ENCODE peak calls at places on chromosome 22, in nine cellular contexts. A, K, S, O, P, V, E, I and X are unnamed samples.

GRCh38 chr22:30043181-30043580 is 37.1 kb upstream of the HORMAD2 start:
- DNase-seq in A (no peak), K (no peak), S (no peak), O (no peak), P (no peak), V (no peak), E (no peak), I (no peak), X (no peak)

GRCh38 chr22:45073064-45073463 is 63.3 kb upstream of the PHF21B start:
- DNase-seq in A (no peak), K (no peak), S (no peak), O (no peak), P (no peak), V (no peak), E (no peak), I (no peak), X (no peak)

GRCh38 chr22:45626198-45626651 is 45.4 kb upstream of the ATXN10 start:
- DNase-seq in A (peak; percentile 91), K (no peak), S (peak; percentile 39), O (no peak), P (no peak), V (peak; percentile 91), E (no peak), I (no peak), X (peak; percentile 60)

GRCh38 chr22:24865508-24865907 is 59.5 kb downstream of the SGSM1 start:
- DNase-seq in A (no peak), K (no peak), S (no peak), O (no peak), P (no peak), V (no peak), E (no peak), I (no peak), X (no peak)

GRCh38 chr22:25475554-25476022 is 88.9 kb upstream of the GRK3 start:
- DNase-seq in A (no peak), K (no peak), S (no peak), O (peak; percentile 72), P (no peak), V (peak; percentile 6), E (peak; percentile 46), I (peak; percentile 77), X (no peak)

GRCh38 chr22:45482169-45482568 is 20.5 kb upstream of the FBLN1 start:
- DNase-seq in A (no peak), K (no peak), S (peak; percentile 8), O (no peak), P (no peak), V (no peak), E (no peak), I (no peak), X (peak; percentile 4)

GRCh38 chr22:18067121-18067520 is 10.7 kb upstream of the PEX26 start:
- DNase-seq in A (no peak), K (no peak), S (peak; percentile 47), O (no peak), P (no peak), V (no peak), E (no peak), I (no peak), X (no peak)

GRCh38 chr22:42683599-42684283 is 34.5 kb upstream of the CYB5R3 start:
- DNase-seq in A (no peak), K (peak; percentile 90), S (no peak), O (no peak), P (peak; percentile 86), V (no peak), E (no peak), I (no peak), X (no peak)

GRCh38 chr22:44889233-44889878 is 120.4 kb downstream of the PHF21B start:
- DNase-seq in A (no peak), K (no peak), S (peak; percentile 38), O (no peak), P (no peak), V (no peak), E (peak; percentile 69), I (no peak), X (no peak)

GRCh38 chr22:45957826-45958225 is 19.1 kb downstream of the WNT7B start:
- DNase-seq in A (no peak), K (no peak), S (no peak), O (no peak), P (no peak), V (no peak), E (no peak), I (no peak), X (no peak)

GRCh38 chr22:49697047-49697446 is 130.6 kb downstream of the BRD1 start:
- DNase-seq in A (no peak), K (no peak), S (no peak), O (no peak), P (no peak), V (no peak), E (no peak), I (no peak), X (no peak)

GRCh38 chr22:47168441-47168840 is 406.0 kb downstream of the TBC1D22A start:
- DNase-seq in A (no peak), K (peak; percentile 7), S (peak; percentile 41), O (no peak), P (no peak), V (no peak), E (no peak), I (no peak), X (no peak)

GRCh38 chr22:34841911-34842310 is 224.0 kb upstream of the ISX start:
- DNase-seq in A (no peak), K (no peak), S (no peak), O (no peak), P (no peak), V (no peak), E (no peak), I (no peak), X (no peak)

DNA sequence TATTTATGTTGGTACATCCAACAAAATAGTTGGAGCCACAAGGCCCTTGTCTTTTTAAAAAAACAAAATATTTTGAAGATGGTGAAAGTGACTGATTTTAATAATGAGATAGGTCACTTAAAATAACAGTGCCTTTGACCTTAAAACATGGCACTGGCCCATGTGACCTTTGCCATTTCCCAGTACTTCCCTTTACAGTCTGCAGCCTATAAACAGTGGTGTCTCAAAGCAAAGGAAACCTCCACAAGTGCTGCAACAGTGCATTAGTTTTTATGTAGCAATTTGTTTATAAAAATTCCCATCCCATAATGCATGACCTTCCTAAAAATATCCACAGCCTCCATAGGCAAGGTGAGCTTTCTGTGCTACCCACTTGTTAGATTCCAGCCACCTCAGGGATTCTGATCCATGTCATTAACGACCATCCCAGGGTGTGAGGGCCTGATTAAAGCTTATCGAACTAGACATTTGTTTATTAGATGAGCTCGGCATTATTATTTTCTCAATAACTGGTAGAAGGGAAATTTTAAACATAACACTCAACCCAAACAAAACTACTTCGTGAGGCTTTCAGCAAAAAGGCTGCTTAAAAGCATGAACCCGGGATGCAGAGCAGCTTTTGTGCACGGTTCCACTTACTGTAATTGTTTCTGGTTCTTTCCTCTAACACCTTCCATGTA is 28.0 kb upstream of the CRKL start:
- DNase-seq in A (no peak), K (no peak), S (no peak), O (no peak), P (no peak), V (no peak), E (no peak), I (no peak), X (no peak)
- H3K4me1 ChIP-seq in A (peaks cover 12% of the 10 kb centered on the region), K (peaks cover 16% of the 10 kb centered on the region), S (peaks cover 12% of the 10 kb centered on the region), O (peaks cover 5% of the 10 kb centered on the region), P (peaks cover 28% of the 10 kb centered on the region), V (peaks cover 6% of the 10 kb centered on the region), E (no peaks in the 10 kb centered on the region), I (peaks cover 2% of the 10 kb centered on the region), X (peaks cover 12% of the 10 kb centered on the region)

GRCh38 chr22:36409067-36409466 is 21.3 kb upstream of the MYH9 start:
- DNase-seq in A (no peak), K (no peak), S (no peak), O (no peak), P (no peak), V (no peak), E (no peak), I (no peak), X (no peak)
- H3K4me3 ChIP-seq in A (no peak overlapping the region), K (no peak overlapping the region), S (no peak overlapping the region), O (no peak overlapping the region), P (no peak overlapping the region), V (no peak overlapping the region), E (no peak overlapping the region), I (no peak overlapping the region), X (no peak overlapping the region)

GRCh38 chr22:22749167-22749758 is 104.8 kb downstream of the GGTLC2 start:
- DNase-seq in A (no peak), K (no peak), S (no peak), O (no peak), P (no peak), V (no peak), E (no peak), I (no peak), X (no peak)

GRCh38 chr22:22750335-22751042 is 106.1 kb downstream of the GGTLC2 start:
- DNase-seq in A (no peak), K (no peak), S (no peak), O (no peak), P (no peak), V (no peak), E (no peak), I (no peak), X (no peak)

GRCh38 chr22:22748297-22748743 is 103.9 kb downstream of the GGTLC2 start:
- DNase-seq in A (peak; percentile 31), K (no peak), S (no peak), O (peak; percentile 52), P (no peak), V (peak; percentile 51), E (peak; percentile 32), I (peak; percentile 20), X (no peak)

GRCh38 chr22:22746963-22747933 is 102.8 kb downstream of the GGTLC2 start:
- DNase-seq in A (no peak), K (no peak), S (no peak), O (no peak), P (no peak), V (no peak), E (no peak), I (no peak), X (no peak)

DNA sequence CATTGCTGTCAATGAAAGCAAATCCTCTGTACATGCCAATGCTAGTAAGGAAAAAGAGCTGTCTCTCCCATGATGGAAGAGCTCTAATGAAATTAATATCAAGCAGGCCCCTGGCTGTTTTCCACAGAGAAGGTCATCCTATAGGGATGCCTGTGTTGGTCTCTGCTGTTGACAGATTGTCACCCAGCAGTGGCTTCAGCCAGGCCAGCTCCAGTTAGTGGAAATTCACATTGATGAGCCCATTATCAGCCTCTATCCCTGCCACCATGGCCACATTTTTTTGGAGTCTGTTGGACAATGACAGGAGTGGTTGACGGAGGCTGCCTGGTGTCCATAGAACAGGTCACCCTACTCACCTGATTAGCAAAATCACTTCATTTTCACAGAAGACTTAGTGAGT is 104.3 kb downstream of the GGTLC2 start:
- DNase-seq in A (no peak), K (no peak), S (no peak), O (no peak), P (no peak), V (no peak), E (no peak), I (no peak), X (no peak)
- H3K27ac ChIP-seq in A (no peak overlapping the region), K (no peak overlapping the region), S (no peak overlapping the region), O (no peak overlapping the region), P (no peak overlapping the region), V (no peak overlapping the region), E (no peak overlapping the region), I (no peak overlapping the region), X (no peak overlapping the region)

DNA sequence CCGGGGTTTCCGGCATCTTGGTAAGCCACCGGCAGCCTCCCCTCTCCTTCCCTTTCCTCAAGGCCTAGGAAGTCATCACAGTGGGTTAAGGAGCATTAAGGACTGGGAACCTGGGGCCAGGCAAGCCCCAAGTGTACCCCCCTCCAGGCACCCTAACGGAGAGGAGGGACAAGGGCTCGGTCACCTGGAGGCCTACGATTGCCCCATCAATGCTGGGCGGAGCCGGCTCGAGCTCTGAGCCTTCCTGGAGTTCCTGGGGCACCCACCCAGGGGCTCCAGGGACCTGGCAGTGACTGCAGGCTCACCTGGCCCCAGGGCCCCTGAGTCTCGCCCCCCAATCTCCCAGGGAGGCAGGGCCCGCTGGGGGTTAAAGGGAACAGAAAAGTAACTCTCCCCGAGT is 34.5 kb upstream of the EIF3D start:
- DNase-seq in A (no peak), K (no peak), S (no peak), O (no peak), P (no peak), V (no peak), E (no peak), I (no peak), X (no peak)
- H3K4me1 ChIP-seq in A (peaks cover 8% of the 10 kb centered on the region), K (no peaks in the 10 kb centered on the region), S (no peaks in the 10 kb centered on the region), O (peaks cover 5% of the 10 kb centered on the region), P (no peaks in the 10 kb centered on the region), V (peaks cover 15% of the 10 kb centered on the region), E (peaks cover 13% of the 10 kb centered on the region), I (peaks cover 3% of the 10 kb centered on the region), X (no peaks in the 10 kb centered on the region)